ENCODE peak calls at places on chromosomes 12 and 14, in nine cellular contexts. One of them, this sample, is unnamed.

GRCh38 chr14:99381688-99382060 is 99.0 kb downstream of the SETD3 start:
- DNase-seq in CD8-positive, alpha-beta memory T cell: no peak
- DNase-seq in uterus: no peak
- DNase-seq in choroid plexus epithelial cell: no peak
- DNase-seq in activated T-cell treated with anti-CD3 and anti-CD28 coated beads, Interleukin-2, amount 50 U/mL, for 1 hour: no peak
- DNase-seq in NCI-H1092 treated with DMSO at 0.1 percent for 48 hours: no peak
- DNase-seq in T-helper 17 cell: no peak
- DNase-seq in GM19239: no peak
- DNase-seq in RPMI8226: no peak
- DNase-seq in this sample: no peak

GRCh38 chr12:67889935-67890334 is 99.3 kb upstream of the IFNG-AS1 start:
- DNase-seq in CD8-positive, alpha-beta memory T cell: no peak
- DNase-seq in choroid plexus epithelial cell: no peak
- DNase-seq in GM19239: no peak
- DNase-seq in NCI-H1092 treated with DMSO at 0.1 percent for 48 hours: no peak
- DNase-seq in T-helper 17 cell: no peak
- DNase-seq in RPMI8226: no peak
- DNase-seq in uterus: no peak
- DNase-seq in activated T-cell treated with anti-CD3 and anti-CD28 coated beads, Interleukin-2, amount 50 U/mL, for 1 hour: no peak
- DNase-seq in this sample: no peak

GRCh38 chr12:29041621-29042020 is 107.5 kb upstream of the FAR2 start:
- DNase-seq in uterus: no peak
- DNase-seq in NCI-H1092 treated with DMSO at 0.1 percent for 48 hours: no peak
- DNase-seq in choroid plexus epithelial cell: peak; percentile 91
- DNase-seq in T-helper 17 cell: no peak
- DNase-seq in RPMI8226: no peak
- DNase-seq in GM19239: no peak
- DNase-seq in activated T-cell treated with anti-CD3 and anti-CD28 coated beads, Interleukin-2, amount 50 U/mL, for 1 hour: no peak
- DNase-seq in CD8-positive, alpha-beta memory T cell: no peak
- DNase-seq in this sample: peak; percentile 67

GRCh38 chr12:53696285-53696654 is 20.4 kb upstream of the ATP5MC2 start:
- DNase-seq in NCI-H1092 treated with DMSO at 0.1 percent for 48 hours: peak; percentile 92
- DNase-seq in T-helper 17 cell: no peak
- DNase-seq in activated T-cell treated with anti-CD3 and anti-CD28 coated beads, Interleukin-2, amount 50 U/mL, for 1 hour: no peak
- DNase-seq in GM19239: no peak
- DNase-seq in uterus: no peak
- DNase-seq in choroid plexus epithelial cell: peak; percentile 96
- DNase-seq in CD8-positive, alpha-beta memory T cell: no peak
- DNase-seq in RPMI8226: peak; percentile 22
- DNase-seq in this sample: peak; percentile 74

GRCh38 chr12:93777249-93777648 is 100.1 kb downstream of the CRADD start:
- DNase-seq in choroid plexus epithelial cell: peak; percentile 84
- DNase-seq in RPMI8226: no peak
- DNase-seq in activated T-cell treated with anti-CD3 and anti-CD28 coated beads, Interleukin-2, amount 50 U/mL, for 1 hour: no peak
- DNase-seq in CD8-positive, alpha-beta memory T cell: no peak
- DNase-seq in GM19239: no peak
- DNase-seq in T-helper 17 cell: no peak
- DNase-seq in uterus: no peak
- DNase-seq in NCI-H1092 treated with DMSO at 0.1 percent for 48 hours: no peak
- DNase-seq in this sample: peak; percentile 80

GRCh38 chr14:101335061-101335661 is 226.1 kb upstream of the DIO3 start:
- DNase-seq in RPMI8226: no peak
- DNase-seq in CD8-positive, alpha-beta memory T cell: no peak
- DNase-seq in activated T-cell treated with anti-CD3 and anti-CD28 coated beads, Interleukin-2, amount 50 U/mL, for 1 hour: no peak
- DNase-seq in uterus: no peak
- DNase-seq in T-helper 17 cell: no peak
- DNase-seq in choroid plexus epithelial cell: peak; percentile 15
- DNase-seq in GM19239: no peak
- DNase-seq in NCI-H1092 treated with DMSO at 0.1 percent for 48 hours: no peak
- DNase-seq in this sample: no peak

GRCh38 chr12:109994262-109995175 is 1.6 kb downstream of the GIT2 start:
- DNase-seq in NCI-H1092 treated with DMSO at 0.1 percent for 48 hours: no peak
- DNase-seq in activated T-cell treated with anti-CD3 and anti-CD28 coated beads, Interleukin-2, amount 50 U/mL, for 1 hour: no peak
- DNase-seq in CD8-positive, alpha-beta memory T cell: peak; percentile 13
- DNase-seq in RPMI8226: peak; percentile 29
- DNase-seq in choroid plexus epithelial cell: no peak
- DNase-seq in GM19239: no peak
- DNase-seq in T-helper 17 cell: no peak
- DNase-seq in uterus: no peak
- DNase-seq in this sample: no peak

GRCh38 chr12:2642896-2643425 is 151.8 kb upstream of the FKBP4 start:
- DNase-seq in choroid plexus epithelial cell: no peak
- DNase-seq in activated T-cell treated with anti-CD3 and anti-CD28 coated beads, Interleukin-2, amount 50 U/mL, for 1 hour: no peak
- DNase-seq in GM19239: no peak
- DNase-seq in uterus: no peak
- DNase-seq in CD8-positive, alpha-beta memory T cell: no peak
- DNase-seq in NCI-H1092 treated with DMSO at 0.1 percent for 48 hours: no peak
- DNase-seq in RPMI8226: no peak
- DNase-seq in T-helper 17 cell: no peak
- DNase-seq in this sample: no peak

GRCh38 chr14:64209428-64210165 is 84.6 kb downstream of the ESR2 start:
- DNase-seq in RPMI8226: peak; percentile 10
- DNase-seq in GM19239: no peak
- DNase-seq in T-helper 17 cell: no peak
- DNase-seq in uterus: peak; percentile 57
- DNase-seq in CD8-positive, alpha-beta memory T cell: no peak
- DNase-seq in choroid plexus epithelial cell: peak; percentile 49
- DNase-seq in activated T-cell treated with anti-CD3 and anti-CD28 coated beads, Interleukin-2, amount 50 U/mL, for 1 hour: no peak
- DNase-seq in NCI-H1092 treated with DMSO at 0.1 percent for 48 hours: no peak
- DNase-seq in this sample: no peak

GRCh38 chr12:130184531-130185090 is 22.3 kb downstream of the FZD10 start:
- DNase-seq in CD8-positive, alpha-beta memory T cell: no peak
- DNase-seq in GM19239: no peak
- DNase-seq in RPMI8226: no peak
- DNase-seq in activated T-cell treated with anti-CD3 and anti-CD28 coated beads, Interleukin-2, amount 50 U/mL, for 1 hour: no peak
- DNase-seq in uterus: no peak
- DNase-seq in T-helper 17 cell: no peak
- DNase-seq in NCI-H1092 treated with DMSO at 0.1 percent for 48 hours: no peak
- DNase-seq in choroid plexus epithelial cell: no peak
- DNase-seq in this sample: no peak

GRCh38 chr12:44117368-44117767 is 281.5 kb downstream of the TMEM117 start:
- DNase-seq in uterus: no peak
- DNase-seq in T-helper 17 cell: no peak
- DNase-seq in CD8-positive, alpha-beta memory T cell: no peak
- DNase-seq in NCI-H1092 treated with DMSO at 0.1 percent for 48 hours: no peak
- DNase-seq in RPMI8226: no peak
- DNase-seq in GM19239: no peak
- DNase-seq in choroid plexus epithelial cell: no peak
- DNase-seq in activated T-cell treated with anti-CD3 and anti-CD28 coated beads, Interleukin-2, amount 50 U/mL, for 1 hour: no peak
- DNase-seq in this sample: no peak

GRCh38 chr14:86038401-86038985 is 508.5 kb downstream of the FLRT2 start:
- DNase-seq in choroid plexus epithelial cell: peak; percentile 88
- DNase-seq in uterus: no peak
- DNase-seq in GM19239: peak; percentile 9
- DNase-seq in activated T-cell treated with anti-CD3 and anti-CD28 coated beads, Interleukin-2, amount 50 U/mL, for 1 hour: peak; percentile 24
- DNase-seq in T-helper 17 cell: peak; percentile 5
- DNase-seq in RPMI8226: peak; percentile 42
- DNase-seq in NCI-H1092 treated with DMSO at 0.1 percent for 48 hours: peak; percentile 41
- DNase-seq in CD8-positive, alpha-beta memory T cell: peak; percentile 9
- DNase-seq in this sample: peak; percentile 23

GRCh38 chr12:94207467-94208432 is 59.4 kb downstream of the PLXNC1 start:
- DNase-seq in T-helper 17 cell: peak; percentile 17
- DNase-seq in uterus: no peak
- DNase-seq in activated T-cell treated with anti-CD3 and anti-CD28 coated beads, Interleukin-2, amount 50 U/mL, for 1 hour: no peak
- DNase-seq in NCI-H1092 treated with DMSO at 0.1 percent for 48 hours: no peak
- DNase-seq in CD8-positive, alpha-beta memory T cell: peak; percentile 45
- DNase-seq in RPMI8226: peak; percentile 71
- DNase-seq in choroid plexus epithelial cell: peak; percentile 64
- DNase-seq in GM19239: peak; percentile 63
- DNase-seq in this sample: no peak

GRCh38 chr12:121202407-121203355 is 7.2 kb upstream of the P2RX4 start:
- DNase-seq in T-helper 17 cell: no peak
- DNase-seq in GM19239: no peak
- DNase-seq in choroid plexus epithelial cell: no peak
- DNase-seq in activated T-cell treated with anti-CD3 and anti-CD28 coated beads, Interleukin-2, amount 50 U/mL, for 1 hour: no peak
- DNase-seq in NCI-H1092 treated with DMSO at 0.1 percent for 48 hours: no peak
- DNase-seq in uterus: no peak
- DNase-seq in CD8-positive, alpha-beta memory T cell: no peak
- DNase-seq in RPMI8226: no peak
- DNase-seq in this sample: peak; percentile 28

GRCh38 chr12:90938451-90938850 is 16.5 kb downstream of the CCER1 start:
- DNase-seq in T-helper 17 cell: no peak
- DNase-seq in CD8-positive, alpha-beta memory T cell: no peak
- DNase-seq in RPMI8226: no peak
- DNase-seq in uterus: no peak
- DNase-seq in activated T-cell treated with anti-CD3 and anti-CD28 coated beads, Interleukin-2, amount 50 U/mL, for 1 hour: no peak
- DNase-seq in GM19239: no peak
- DNase-seq in NCI-H1092 treated with DMSO at 0.1 percent for 48 hours: no peak
- DNase-seq in choroid plexus epithelial cell: peak; percentile 84
- DNase-seq in this sample: no peak

GRCh38 chr12:52363111-52363679 is 4.1 kb downstream of the KRT85 start:
- DNase-seq in uterus: no peak
- DNase-seq in NCI-H1092 treated with DMSO at 0.1 percent for 48 hours: no peak
- DNase-seq in choroid plexus epithelial cell: no peak
- DNase-seq in T-helper 17 cell: no peak
- DNase-seq in GM19239: no peak
- DNase-seq in RPMI8226: no peak
- DNase-seq in activated T-cell treated with anti-CD3 and anti-CD28 coated beads, Interleukin-2, amount 50 U/mL, for 1 hour: no peak
- DNase-seq in CD8-positive, alpha-beta memory T cell: no peak
- DNase-seq in this sample: no peak

GRCh38 chr12:55675671-55676070 is 32.0 kb downstream of the ITGA7 start:
- DNase-seq in choroid plexus epithelial cell: no peak
- DNase-seq in T-helper 17 cell: no peak
- DNase-seq in uterus: no peak
- DNase-seq in NCI-H1092 treated with DMSO at 0.1 percent for 48 hours: no peak
- DNase-seq in CD8-positive, alpha-beta memory T cell: no peak
- DNase-seq in RPMI8226: no peak
- DNase-seq in GM19239: no peak
- DNase-seq in activated T-cell treated with anti-CD3 and anti-CD28 coated beads, Interleukin-2, amount 50 U/mL, for 1 hour: no peak
- DNase-seq in this sample: no peak

GRCh38 chr12:49223122-49223521 is 34.2 kb upstream of the TUBA1A start:
- DNase-seq in T-helper 17 cell: no peak
- DNase-seq in activated T-cell treated with anti-CD3 and anti-CD28 coated beads, Interleukin-2, amount 50 U/mL, for 1 hour: no peak
- DNase-seq in GM19239: no peak
- DNase-seq in NCI-H1092 treated with DMSO at 0.1 percent for 48 hours: no peak
- DNase-seq in RPMI8226: no peak
- DNase-seq in choroid plexus epithelial cell: no peak
- DNase-seq in CD8-positive, alpha-beta memory T cell: no peak
- DNase-seq in uterus: no peak
- DNase-seq in this sample: no peak

GRCh38 chr12:53506881-53507719 is at the start of gene NPFF:
- DNase-seq in T-helper 17 cell: no peak
- DNase-seq in NCI-H1092 treated with DMSO at 0.1 percent for 48 hours: no peak
- DNase-seq in activated T-cell treated with anti-CD3 and anti-CD28 coated beads, Interleukin-2, amount 50 U/mL, for 1 hour: no peak
- DNase-seq in uterus: no peak
- DNase-seq in CD8-positive, alpha-beta memory T cell: no peak
- DNase-seq in RPMI8226: no peak
- DNase-seq in GM19239: no peak
- DNase-seq in choroid plexus epithelial cell: no peak
- DNase-seq in this sample: no peak

GRCh38 chr12:111295176-111295575 is 73.7 kb downstream of the PHETA1 start:
- DNase-seq in uterus: no peak
- DNase-seq in RPMI8226: no peak
- DNase-seq in T-helper 17 cell: no peak
- DNase-seq in CD8-positive, alpha-beta memory T cell: no peak
- DNase-seq in NCI-H1092 treated with DMSO at 0.1 percent for 48 hours: no peak
- DNase-seq in GM19239: no peak
- DNase-seq in choroid plexus epithelial cell: no peak
- DNase-seq in activated T-cell treated with anti-CD3 and anti-CD28 coated beads, Interleukin-2, amount 50 U/mL, for 1 hour: no peak
- DNase-seq in this sample: no peak

GRCh38 chr14:36217732-36218131 is 41.2 kb upstream of the PTCSC3 start:
- DNase-seq in CD8-positive, alpha-beta memory T cell: no peak
- DNase-seq in activated T-cell treated with anti-CD3 and anti-CD28 coated beads, Interleukin-2, amount 50 U/mL, for 1 hour: no peak
- DNase-seq in choroid plexus epithelial cell: no peak
- DNase-seq in GM19239: no peak
- DNase-seq in uterus: no peak
- DNase-seq in T-helper 17 cell: no peak
- DNase-seq in NCI-H1092 treated with DMSO at 0.1 percent for 48 hours: no peak
- DNase-seq in RPMI8226: no peak
- DNase-seq in this sample: no peak

GRCh38 chr14:88870777-88871176 is 46.3 kb downstream of the TTC8 start:
- DNase-seq in uterus: no peak
- DNase-seq in T-helper 17 cell: no peak
- DNase-seq in RPMI8226: no peak
- DNase-seq in GM19239: no peak
- DNase-seq in NCI-H1092 treated with DMSO at 0.1 percent for 48 hours: peak; percentile 29
- DNase-seq in choroid plexus epithelial cell: no peak
- DNase-seq in CD8-positive, alpha-beta memory T cell: no peak
- DNase-seq in activated T-cell treated with anti-CD3 and anti-CD28 coated beads, Interleukin-2, amount 50 U/mL, for 1 hour: no peak
- DNase-seq in this sample: no peak

GRCh38 chr14:63435838-63436237 is 107.3 kb downstream of the PPP2R5E start:
- DNase-seq in GM19239: no peak
- DNase-seq in choroid plexus epithelial cell: peak; percentile 91
- DNase-seq in CD8-positive, alpha-beta memory T cell: no peak
- DNase-seq in uterus: peak; percentile 63
- DNase-seq in activated T-cell treated with anti-CD3 and anti-CD28 coated beads, Interleukin-2, amount 50 U/mL, for 1 hour: no peak
- DNase-seq in RPMI8226: no peak
- DNase-seq in T-helper 17 cell: no peak
- DNase-seq in NCI-H1092 treated with DMSO at 0.1 percent for 48 hours: no peak
- DNase-seq in this sample: no peak

GRCh38 chr12:116194935-116195431 is 82.5 kb downstream of the MED13L start:
- DNase-seq in CD8-positive, alpha-beta memory T cell: peak; percentile 34
- DNase-seq in GM19239: peak; percentile 25
- DNase-seq in RPMI8226: peak; percentile 53
- DNase-seq in activated T-cell treated with anti-CD3 and anti-CD28 coated beads, Interleukin-2, amount 50 U/mL, for 1 hour: peak; percentile 45
- DNase-seq in NCI-H1092 treated with DMSO at 0.1 percent for 48 hours: no peak
- DNase-seq in uterus: no peak
- DNase-seq in choroid plexus epithelial cell: no peak
- DNase-seq in T-helper 17 cell: peak; percentile 33
- DNase-seq in this sample: no peak

GRCh38 chr12:33588082-33588712 is 148.6 kb upstream of the SYT10 start:
- DNase-seq in activated T-cell treated with anti-CD3 and anti-CD28 coated beads, Interleukin-2, amount 50 U/mL, for 1 hour: no peak
- DNase-seq in NCI-H1092 treated with DMSO at 0.1 percent for 48 hours: no peak
- DNase-seq in choroid plexus epithelial cell: peak; percentile 82
- DNase-seq in uterus: no peak
- DNase-seq in RPMI8226: peak; percentile 29
- DNase-seq in T-helper 17 cell: no peak
- DNase-seq in CD8-positive, alpha-beta memory T cell: no peak
- DNase-seq in GM19239: peak; percentile 4
- DNase-seq in this sample: peak; percentile 10

GRCh38 chr12:129145381-129145780 is 292.1 kb downstream of the GLT1D1 start:
- DNase-seq in uterus: no peak
- DNase-seq in GM19239: no peak
- DNase-seq in RPMI8226: no peak
- DNase-seq in T-helper 17 cell: no peak
- DNase-seq in CD8-positive, alpha-beta memory T cell: no peak
- DNase-seq in NCI-H1092 treated with DMSO at 0.1 percent for 48 hours: no peak
- DNase-seq in activated T-cell treated with anti-CD3 and anti-CD28 coated beads, Interleukin-2, amount 50 U/mL, for 1 hour: no peak
- DNase-seq in choroid plexus epithelial cell: no peak
- DNase-seq in this sample: no peak

GRCh38 chr14:77033622-77034521 is 5.4 kb upstream of the IRF2BPL start:
- DNase-seq in CD8-positive, alpha-beta memory T cell: peak; percentile 76
- DNase-seq in NCI-H1092 treated with DMSO at 0.1 percent for 48 hours: peak; percentile 96
- DNase-seq in activated T-cell treated with anti-CD3 and anti-CD28 coated beads, Interleukin-2, amount 50 U/mL, for 1 hour: peak; percentile 76
- DNase-seq in GM19239: peak; percentile 68
- DNase-seq in choroid plexus epithelial cell: peak; percentile 80
- DNase-seq in T-helper 17 cell: peak; percentile 72
- DNase-seq in uterus: peak; percentile 84
- DNase-seq in RPMI8226: peak; percentile 88
- DNase-seq in this sample: peak; percentile 62

GRCh38 chr14:105999361-106000028 is 473.1 kb downstream of the TMEM121 start:
- DNase-seq in uterus: no peak
- DNase-seq in activated T-cell treated with anti-CD3 and anti-CD28 coated beads, Interleukin-2, amount 50 U/mL, for 1 hour: peak; percentile 79
- DNase-seq in CD8-positive, alpha-beta memory T cell: peak; percentile 63
- DNase-seq in T-helper 17 cell: peak; percentile 60
- DNase-seq in NCI-H1092 treated with DMSO at 0.1 percent for 48 hours: no peak
- DNase-seq in RPMI8226: no peak
- DNase-seq in choroid plexus epithelial cell: peak; percentile 47
- DNase-seq in GM19239: peak; percentile 3
- DNase-seq in this sample: no peak

GRCh38 chr12:29773076-29773475 is 10.7 kb downstream of the TMTC1 start:
- DNase-seq in GM19239: no peak
- DNase-seq in T-helper 17 cell: no peak
- DNase-seq in activated T-cell treated with anti-CD3 and anti-CD28 coated beads, Interleukin-2, amount 50 U/mL, for 1 hour: no peak
- DNase-seq in NCI-H1092 treated with DMSO at 0.1 percent for 48 hours: no peak
- DNase-seq in RPMI8226: no peak
- DNase-seq in choroid plexus epithelial cell: no peak
- DNase-seq in uterus: no peak
- DNase-seq in CD8-positive, alpha-beta memory T cell: no peak
- DNase-seq in this sample: no peak

GRCh38 chr12:1044697-1045096 is 53.7 kb downstream of the ERC1 start:
- DNase-seq in GM19239: no peak
- DNase-seq in T-helper 17 cell: no peak
- DNase-seq in NCI-H1092 treated with DMSO at 0.1 percent for 48 hours: no peak
- DNase-seq in choroid plexus epithelial cell: peak; percentile 30
- DNase-seq in RPMI8226: no peak
- DNase-seq in uterus: no peak
- DNase-seq in CD8-positive, alpha-beta memory T cell: no peak
- DNase-seq in activated T-cell treated with anti-CD3 and anti-CD28 coated beads, Interleukin-2, amount 50 U/mL, for 1 hour: no peak
- DNase-seq in this sample: peak; percentile 30

GRCh38 chr14:94485944-94486841 is 10.2 kb upstream of the SERPINA9 start:
- DNase-seq in NCI-H1092 treated with DMSO at 0.1 percent for 48 hours: peak; percentile 24
- DNase-seq in GM19239: peak; percentile 67
- DNase-seq in CD8-positive, alpha-beta memory T cell: no peak
- DNase-seq in uterus: peak; percentile 42
- DNase-seq in activated T-cell treated with anti-CD3 and anti-CD28 coated beads, Interleukin-2, amount 50 U/mL, for 1 hour: peak; percentile 50
- DNase-seq in choroid plexus epithelial cell: peak; percentile 59
- DNase-seq in RPMI8226: peak; percentile 30
- DNase-seq in T-helper 17 cell: peak; percentile 43
- DNase-seq in this sample: no peak